ENCODE peak calls at places on chromosomes 2 and 18, in ten cellular contexts. One of them, this sample, is unnamed.

GRCh38 chr2:31387850-31388249 is 26.7 kb downstream of the XDH start:
- DNase-seq in astrocyte: no peak
- DNase-seq in osteocyte: peak; percentile 63
- DNase-seq in heart right ventricle: no peak
- DNase-seq in MM.1S: no peak
- DNase-seq in PC-3: no peak
- DNase-seq in neural crest cell: no peak
- DNase-seq in neural progenitor cell: peak; percentile 17
- DNase-seq in transverse colon: no peak
- DNase-seq in suprapubic skin: no peak
- DNase-seq in this sample: no peak

GRCh38 chr2:237604960-237605359 is 14.4 kb upstream of the RAB17 start:
- DNase-seq in astrocyte: no peak
- DNase-seq in osteocyte: no peak
- DNase-seq in heart right ventricle: no peak
- DNase-seq in MM.1S: no peak
- DNase-seq in PC-3: peak; percentile 30
- DNase-seq in neural crest cell: no peak
- DNase-seq in neural progenitor cell: no peak
- DNase-seq in transverse colon: no peak
- DNase-seq in suprapubic skin: no peak
- DNase-seq in this sample: no peak

GRCh38 chr2:63614448-63614968 is 25.7 kb downstream of the MDH1 start:
- DNase-seq in astrocyte: peak; percentile 76
- DNase-seq in osteocyte: no peak
- DNase-seq in heart right ventricle: no peak
- DNase-seq in MM.1S: no peak
- DNase-seq in PC-3: peak; percentile 96
- DNase-seq in neural crest cell: no peak
- DNase-seq in neural progenitor cell: peak; percentile 52
- DNase-seq in transverse colon: no peak
- DNase-seq in suprapubic skin: no peak
- DNase-seq in this sample: no peak

GRCh38 chr2:35986871-35987270 is 368.7 kb upstream of the CRIM1 start:
- DNase-seq in astrocyte: no peak
- DNase-seq in osteocyte: no peak
- DNase-seq in heart right ventricle: no peak
- DNase-seq in MM.1S: no peak
- DNase-seq in PC-3: no peak
- DNase-seq in neural crest cell: no peak
- DNase-seq in neural progenitor cell: no peak
- DNase-seq in transverse colon: no peak
- DNase-seq in suprapubic skin: no peak
- DNase-seq in this sample: no peak

GRCh38 chr18:26480897-26481795 is 67.2 kb downstream of the KCTD1 start:
- DNase-seq in astrocyte: peak; percentile 99
- DNase-seq in osteocyte: no peak
- DNase-seq in heart right ventricle: no peak
- DNase-seq in MM.1S: no peak
- DNase-seq in PC-3: peak; percentile 98
- DNase-seq in neural crest cell: no peak
- DNase-seq in neural progenitor cell: no peak
- DNase-seq in transverse colon: no peak
- DNase-seq in suprapubic skin: no peak
- DNase-seq in this sample: peak; percentile 59

GRCh38 chr2:197256771-197257170 is 53.8 kb downstream of the ANKRD44 start:
- DNase-seq in astrocyte: no peak
- DNase-seq in osteocyte: no peak
- DNase-seq in heart right ventricle: no peak
- DNase-seq in MM.1S: no peak
- DNase-seq in PC-3: no peak
- DNase-seq in neural crest cell: no peak
- DNase-seq in neural progenitor cell: no peak
- DNase-seq in transverse colon: no peak
- DNase-seq in suprapubic skin: no peak
- DNase-seq in this sample: no peak

GRCh38 chr2:46555646-46556205 is 76.4 kb downstream of the TMEM247 start:
- DNase-seq in astrocyte: no peak
- DNase-seq in osteocyte: no peak
- DNase-seq in heart right ventricle: no peak
- DNase-seq in MM.1S: no peak
- DNase-seq in PC-3: no peak
- DNase-seq in neural crest cell: no peak
- DNase-seq in neural progenitor cell: no peak
- DNase-seq in transverse colon: no peak
- DNase-seq in suprapubic skin: no peak
- DNase-seq in this sample: no peak

GRCh38 chr18:63255435-63255834 is 64.1 kb downstream of the BCL2 start:
- DNase-seq in astrocyte: no peak
- DNase-seq in osteocyte: no peak
- DNase-seq in heart right ventricle: no peak
- DNase-seq in MM.1S: peak; percentile 26
- DNase-seq in PC-3: no peak
- DNase-seq in neural crest cell: no peak
- DNase-seq in neural progenitor cell: no peak
- DNase-seq in transverse colon: no peak
- DNase-seq in suprapubic skin: no peak
- DNase-seq in this sample: no peak

GRCh38 chr2:191688934-191689695 is 11.2 kb downstream of the NABP1 start:
- DNase-seq in astrocyte: peak; percentile 89
- DNase-seq in osteocyte: no peak
- DNase-seq in heart right ventricle: no peak
- DNase-seq in MM.1S: no peak
- DNase-seq in PC-3: peak; percentile 90
- DNase-seq in neural crest cell: no peak
- DNase-seq in neural progenitor cell: no peak
- DNase-seq in transverse colon: no peak
- DNase-seq in suprapubic skin: no peak
- DNase-seq in this sample: peak; percentile 86

GRCh38 chr2:240234503-240234951 is 94.1 kb upstream of the OTOS start:
- DNase-seq in astrocyte: no peak
- DNase-seq in osteocyte: peak; percentile 60
- DNase-seq in heart right ventricle: no peak
- DNase-seq in MM.1S: no peak
- DNase-seq in PC-3: no peak
- DNase-seq in neural crest cell: no peak
- DNase-seq in neural progenitor cell: no peak
- DNase-seq in transverse colon: no peak
- DNase-seq in suprapubic skin: peak; percentile 35
- DNase-seq in this sample: no peak

GRCh38 chr2:24814498-24814897 is 21.3 kb downstream of the CENPO start:
- DNase-seq in astrocyte: no peak
- DNase-seq in osteocyte: no peak
- DNase-seq in heart right ventricle: no peak
- DNase-seq in MM.1S: no peak
- DNase-seq in PC-3: no peak
- DNase-seq in neural crest cell: no peak
- DNase-seq in neural progenitor cell: no peak
- DNase-seq in transverse colon: no peak
- DNase-seq in suprapubic skin: no peak
- DNase-seq in this sample: no peak

GRCh38 chr2:230680463-230681195 is 32.0 kb upstream of the CAB39 start:
- DNase-seq in astrocyte: peak; percentile 53
- DNase-seq in osteocyte: no peak
- DNase-seq in heart right ventricle: no peak
- DNase-seq in MM.1S: no peak
- DNase-seq in PC-3: peak; percentile 70
- DNase-seq in neural crest cell: no peak
- DNase-seq in neural progenitor cell: no peak
- DNase-seq in transverse colon: no peak
- DNase-seq in suprapubic skin: no peak
- DNase-seq in this sample: no peak

GRCh38 chr2:111036042-111036441 is 84.7 kb upstream of the BCL2L11 start:
- DNase-seq in astrocyte: no peak
- DNase-seq in osteocyte: peak; percentile 40
- DNase-seq in heart right ventricle: no peak
- DNase-seq in MM.1S: peak; percentile 60
- DNase-seq in PC-3: no peak
- DNase-seq in neural crest cell: no peak
- DNase-seq in neural progenitor cell: no peak
- DNase-seq in transverse colon: no peak
- DNase-seq in suprapubic skin: no peak
- DNase-seq in this sample: no peak

GRCh38 chr2:120684225-120684624 is 51.4 kb upstream of the GLI2 start:
- DNase-seq in astrocyte: peak; percentile 29
- DNase-seq in osteocyte: no peak
- DNase-seq in heart right ventricle: no peak
- DNase-seq in MM.1S: no peak
- DNase-seq in PC-3: no peak
- DNase-seq in neural crest cell: no peak
- DNase-seq in neural progenitor cell: no peak
- DNase-seq in transverse colon: no peak
- DNase-seq in suprapubic skin: no peak
- DNase-seq in this sample: peak; percentile 72

GRCh38 chr2:133884739-133885381 is 316.6 kb upstream of the NCKAP5 start:
- DNase-seq in astrocyte: no peak
- DNase-seq in osteocyte: peak; percentile 46
- DNase-seq in heart right ventricle: no peak
- DNase-seq in MM.1S: peak; percentile 29
- DNase-seq in PC-3: peak; percentile 54
- DNase-seq in neural crest cell: no peak
- DNase-seq in neural progenitor cell: no peak
- DNase-seq in transverse colon: no peak
- DNase-seq in suprapubic skin: no peak
- DNase-seq in this sample: no peak
- TF ChIP-seq CTCF in astrocyte: no peak
- TF ChIP-seq CTCF in osteocyte: peak; percentile 35
- TF ChIP-seq CTCF in heart right ventricle: peak; percentile 46
- TF ChIP-seq CTCF in MM.1S: peak; percentile 47
- TF ChIP-seq CTCF in PC-3: peak; percentile 68
- TF ChIP-seq CTCF in neural crest cell: peak; percentile 22
- TF ChIP-seq CTCF in neural progenitor cell: peak; percentile 34
- TF ChIP-seq CTCF in transverse colon: no peak
- TF ChIP-seq CTCF in suprapubic skin: no peak
- TF ChIP-seq CTCF in this sample: peak; percentile 25

GRCh38 chr2:98871506-98871905 is 64.5 kb downstream of the CRACDL start:
- DNase-seq in astrocyte: no peak
- DNase-seq in osteocyte: peak; percentile 30
- DNase-seq in heart right ventricle: no peak
- DNase-seq in MM.1S: no peak
- DNase-seq in PC-3: no peak
- DNase-seq in neural crest cell: no peak
- DNase-seq in neural progenitor cell: no peak
- DNase-seq in transverse colon: no peak
- DNase-seq in suprapubic skin: no peak
- DNase-seq in this sample: no peak

GRCh38 chr2:98874186-98874689 is 61.8 kb downstream of the CRACDL start:
- DNase-seq in astrocyte: no peak
- DNase-seq in osteocyte: peak; percentile 57
- DNase-seq in heart right ventricle: no peak
- DNase-seq in MM.1S: no peak
- DNase-seq in PC-3: no peak
- DNase-seq in neural crest cell: no peak
- DNase-seq in neural progenitor cell: no peak
- DNase-seq in transverse colon: no peak
- DNase-seq in suprapubic skin: no peak
- DNase-seq in this sample: no peak

GRCh38 chr2:98870516-98871158 is 65.4 kb downstream of the CRACDL start:
- DNase-seq in astrocyte: no peak
- DNase-seq in osteocyte: peak; percentile 80
- DNase-seq in heart right ventricle: no peak
- DNase-seq in MM.1S: no peak
- DNase-seq in PC-3: no peak
- DNase-seq in neural crest cell: no peak
- DNase-seq in neural progenitor cell: peak; percentile 37
- DNase-seq in transverse colon: no peak
- DNase-seq in suprapubic skin: no peak
- DNase-seq in this sample: no peak

GRCh38 chr2:98869868-98870267 is 66.2 kb downstream of the CRACDL start:
- DNase-seq in astrocyte: no peak
- DNase-seq in osteocyte: peak; percentile 51
- DNase-seq in heart right ventricle: no peak
- DNase-seq in MM.1S: peak; percentile 96
- DNase-seq in PC-3: peak; percentile 81
- DNase-seq in neural crest cell: no peak
- DNase-seq in neural progenitor cell: no peak
- DNase-seq in transverse colon: peak; percentile 78
- DNase-seq in suprapubic skin: peak; percentile 74
- DNase-seq in this sample: no peak

DNA sequence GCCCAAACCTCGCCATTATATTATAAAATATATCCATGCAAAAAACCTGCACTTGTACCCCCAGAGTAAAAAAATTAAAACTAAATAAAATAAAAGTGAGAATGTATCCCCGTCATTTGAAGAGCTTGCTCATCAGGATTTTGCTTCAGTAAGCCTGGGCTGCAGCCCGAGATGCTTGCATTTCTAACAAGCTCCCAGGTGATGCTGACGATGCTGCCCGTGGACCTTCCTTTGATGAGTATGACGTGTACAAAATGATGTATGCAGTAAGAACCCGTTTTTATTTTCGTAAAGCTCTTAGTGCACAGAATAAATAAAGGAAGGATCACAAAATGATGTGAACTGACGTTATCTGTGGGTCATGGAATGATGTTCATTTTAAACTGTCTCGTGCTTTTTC is 63.5 kb downstream of the CRACDL start:
- DNase-seq in astrocyte: no peak
- DNase-seq in osteocyte: peak; percentile 4
- DNase-seq in heart right ventricle: no peak
- DNase-seq in MM.1S: no peak
- DNase-seq in PC-3: no peak
- DNase-seq in neural crest cell: no peak
- DNase-seq in neural progenitor cell: no peak
- DNase-seq in transverse colon: no peak
- DNase-seq in suprapubic skin: no peak
- DNase-seq in this sample: no peak
- TF ChIP-seq CTCF in astrocyte: no peak
- TF ChIP-seq CTCF in osteocyte: no peak
- TF ChIP-seq CTCF in heart right ventricle: no peak
- TF ChIP-seq CTCF in MM.1S: no peak
- TF ChIP-seq CTCF in PC-3: no peak
- TF ChIP-seq CTCF in neural crest cell: no peak
- TF ChIP-seq CTCF in neural progenitor cell: no peak
- TF ChIP-seq CTCF in transverse colon: no peak
- TF ChIP-seq CTCF in suprapubic skin: no peak
- TF ChIP-seq CTCF in this sample: no peak

DNA sequence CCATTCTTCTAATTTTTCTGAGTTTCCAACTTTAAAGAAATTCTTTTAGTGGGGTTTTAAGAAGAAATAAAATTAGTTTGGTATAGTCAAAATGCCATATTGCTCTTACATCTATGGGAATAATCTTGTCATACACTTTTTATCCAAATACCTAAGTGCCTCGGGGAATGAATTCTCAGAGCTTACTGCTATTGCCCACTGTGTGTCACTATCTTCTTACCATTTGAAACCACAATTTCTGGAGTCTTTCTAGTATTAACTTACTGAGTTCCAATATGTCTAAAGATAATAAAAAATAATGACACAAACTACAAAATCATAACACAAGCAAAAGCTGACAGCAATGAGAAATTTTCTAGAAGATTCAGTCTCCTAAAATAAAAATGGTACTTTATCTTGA is 23.7 kb upstream of the DNAH6 start:
- DNase-seq in astrocyte: no peak
- DNase-seq in osteocyte: no peak
- DNase-seq in heart right ventricle: no peak
- DNase-seq in MM.1S: no peak
- DNase-seq in PC-3: no peak
- DNase-seq in neural crest cell: no peak
- DNase-seq in neural progenitor cell: no peak
- DNase-seq in transverse colon: no peak
- DNase-seq in suprapubic skin: no peak
- DNase-seq in this sample: no peak
- TF ChIP-seq CTCF in astrocyte: peak; percentile 19
- TF ChIP-seq CTCF in osteocyte: peak; percentile 36
- TF ChIP-seq CTCF in heart right ventricle: no peak
- TF ChIP-seq CTCF in MM.1S: no peak
- TF ChIP-seq CTCF in PC-3: peak; percentile 38
- TF ChIP-seq CTCF in neural crest cell: peak; percentile 26
- TF ChIP-seq CTCF in neural progenitor cell: peak; percentile 31
- TF ChIP-seq CTCF in transverse colon: no peak
- TF ChIP-seq CTCF in suprapubic skin: no peak
- TF ChIP-seq CTCF in this sample: peak; percentile 18

GRCh38 chr2:158473719-158474392 is 17.1 kb downstream of the PKP4 start:
- DNase-seq in astrocyte: no peak
- DNase-seq in osteocyte: no peak
- DNase-seq in heart right ventricle: no peak
- DNase-seq in MM.1S: no peak
- DNase-seq in PC-3: no peak
- DNase-seq in neural crest cell: no peak
- DNase-seq in neural progenitor cell: peak; percentile 38
- DNase-seq in transverse colon: no peak
- DNase-seq in suprapubic skin: no peak
- DNase-seq in this sample: no peak
- TF ChIP-seq CTCF in astrocyte: no peak
- TF ChIP-seq CTCF in osteocyte: no peak
- TF ChIP-seq CTCF in heart right ventricle: no peak
- TF ChIP-seq CTCF in MM.1S: no peak
- TF ChIP-seq CTCF in PC-3: peak; percentile 29
- TF ChIP-seq CTCF in neural crest cell: peak; percentile 34
- TF ChIP-seq CTCF in neural progenitor cell: peak; percentile 58
- TF ChIP-seq CTCF in transverse colon: no peak
- TF ChIP-seq CTCF in suprapubic skin: no peak
- TF ChIP-seq CTCF in this sample: no peak

This sample was measured in AG09319.